ENCODE peak calls at places on chromosomes 11 and 22, in seven cellular contexts. K is fibroblast of mammary gland, W is NCI-H2029, S is HTR-8/SVneo, H is kidney tubule cell, R is GM12865, N is amniotic stem cell. E is an unnamed sample.

GRCh38 chr11:134024420-134025085 is 44.3 kb upstream of the JAM3 start:
- DNase-seq in K (peak), W (no peak), S (peak), H (peak), R (no peak), N (no peak), E (no peak)

GRCh38 chr11:120431633-120432032 is 79.9 kb upstream of the GRIK4 start:
- DNase-seq in K (peak), W (no peak), S (peak), H (peak), R (peak), N (no peak), E (no peak)

GRCh38 chr22:35457729-35458546 is 58.0 kb downstream of the MCM5 start:
- DNase-seq in K (peak), W (no peak), S (no peak), H (no peak), R (no peak), N (no peak), E (no peak)

GRCh38 chr11:11022126-11022730 is 164.4 kb upstream of the ZBED5 start:
- DNase-seq in K (peak), W (no peak), S (peak), H (peak), R (peak), N (no peak), E (peak)

GRCh38 chr11:122264121-122264520 is 148.1 kb upstream of the BLID start:
- DNase-seq in K (no peak), W (no peak), S (no peak), H (no peak), R (no peak), N (no peak), E (no peak)

GRCh38 chr22:22229683-22230420 is 14.7 kb upstream of the VPREB1 start:
- DNase-seq in K (no peak), W (no peak), S (no peak), H (no peak), R (no peak), N (no peak), E (no peak)

GRCh38 chr22:30870451-30871345 is 97.9 kb downstream of the MORC2 start:
- DNase-seq in K (no peak), W (no peak), S (no peak), H (no peak), R (no peak), N (no peak), E (no peak)

GRCh38 chr11:9797300-9797699 is 133.4 kb downstream of the SWAP70 start:
- DNase-seq in K (no peak), W (no peak), S (no peak), H (no peak), R (no peak), N (no peak), E (no peak)

GRCh38 chr11:35364101-35364780 is 55.1 kb downstream of the SLC1A2 start:
- DNase-seq in K (peak), W (no peak), S (peak), H (peak), R (no peak), N (peak), E (peak)

GRCh38 chr11:113674397-113674685 is 31.8 kb downstream of the TMPRSS5 start:
- DNase-seq in K (peak), W (no peak), S (no peak), H (peak), R (no peak), N (no peak), E (no peak)

GRCh38 chr11:69035959-69036340 is 12.8 kb upstream of the TPCN2 start:
- DNase-seq in K (peak), W (no peak), S (no peak), H (no peak), R (no peak), N (no peak), E (no peak)

GRCh38 chr22:46262449-46263207 is 515 bp downstream of the PKDREJ start:
- DNase-seq in K (peak), W (peak), S (no peak), H (peak), R (no peak), N (no peak), E (no peak)

GRCh38 chr11:96424693-96425092 is 34.9 kb downstream of the JRKL start:
- DNase-seq in K (peak), W (no peak), S (no peak), H (peak), R (no peak), N (peak), E (no peak)

GRCh38 chr22:33897621-33897910 is 22.7 kb downstream of the LARGE1 start:
- DNase-seq in K (no peak), W (no peak), S (no peak), H (no peak), R (no peak), N (no peak), E (no peak)

E was measured in T47D.